ENCODE peak calls at places on chromosome 6, in four cellular contexts. S is non-pigmented ciliary epithelial cell, W is mammary epithelial cell, U is Peyer's patch. O is an unnamed sample.

GRCh38 chr6:102114402-102114801 is 720.9 kb downstream of the GRIK2 start:
- DNase-seq in S (no peak), W (peak; percentile 3), U (no peak), O (peak; percentile 19)

GRCh38 chr6:151765444-151765886 is 42.0 kb upstream of the ESR1 start:
- DNase-seq in S (peak; percentile 82), W (peak; percentile 83), U (peak; percentile 25), O (peak; percentile 75)

GRCh38 chr6:32609731-32610640 is 20.3 kb upstream of the HLA-DRB1 start:
- DNase-seq in S (peak; percentile 79), W (peak; percentile 96), U (peak; percentile 71), O (peak; percentile 96)

GRCh38 chr6:145813285-145814034 is 1.1 kb downstream of the FBXO30 start:
- DNase-seq in S (no peak), W (peak; percentile 68), U (no peak), O (peak; percentile 35)

GRCh38 chr6:125231133-125231532 is 70.6 kb downstream of the HDDC2 start:
- DNase-seq in S (no peak), W (no peak), U (no peak), O (no peak)

GRCh38 chr6:167530960-167531359 is 206.1 kb downstream of the TTLL2 start:
- DNase-seq in S (no peak), W (no peak), U (no peak), O (no peak)

GRCh38 chr6:40688214-40688761 is 101.1 kb upstream of the LRFN2 start:
- DNase-seq in S (no peak), W (no peak), U (no peak), O (no peak)

GRCh38 chr6:168778201-168778600 is 337.2 kb downstream of the SMOC2 start:
- DNase-seq in S (no peak), W (no peak), U (no peak), O (no peak)

GRCh38 chr6:124968401-124968800 is 6.2 kb downstream of the RNF217 start:
- DNase-seq in S (no peak), W (no peak), U (no peak), O (no peak)

GRCh38 chr6:156995502-156995901 is 218.3 kb downstream of the ARID1B start:
- DNase-seq in S (no peak), W (no peak), U (no peak), O (no peak)

GRCh38 chr6:109260701-109261100 is 121.6 kb downstream of the CD164 start:
- DNase-seq in S (no peak), W (no peak), U (no peak), O (no peak)

GRCh38 chr6:63578757-63579156 is 6.5 kb downstream of the LOC128125822 start:
- DNase-seq in S (no peak), W (no peak), U (no peak), O (no peak)

GRCh38 chr6:164531745-164532144 is 777.7 kb downstream of the C6orf118 start:
- DNase-seq in S (no peak), W (no peak), U (no peak), O (no peak)

GRCh38 chr6:16273266-16273665 is 34.9 kb downstream of the GMPR start:
- DNase-seq in S (no peak), W (no peak), U (no peak), O (no peak)

GRCh38 chr6:118725944-118726343 is 74.6 kb upstream of the CEP85L start:
- DNase-seq in S (no peak), W (no peak), U (no peak), O (no peak)

GRCh38 chr6:25303234-25303633 is 24.1 kb downstream of the CARMIL1 start:
- DNase-seq in S (no peak), W (no peak), U (no peak), O (no peak)

GRCh38 chr6:110859335-110859792 is 15.2 kb upstream of the AMD1 start:
- DNase-seq in S (no peak), W (no peak), U (no peak), O (no peak)

GRCh38 chr6:149414009-149414408 is 13.9 kb downstream of the SUMO4 start:
- DNase-seq in S (no peak), W (no peak), U (no peak), O (no peak)

GRCh38 chr6:11938285-11938890 is 73.7 kb upstream of the HIVEP1 start:
- DNase-seq in S (no peak), W (no peak), U (no peak), O (no peak)

GRCh38 chr6:40627316-40627715 is 40.2 kb upstream of the LRFN2 start:
- DNase-seq in S (no peak), W (peak; percentile 43), U (no peak), O (no peak)

GRCh38 chr6:131062245-131063027 is 609 bp downstream of the EPB41L2 start:
- DNase-seq in S (no peak), W (no peak), U (no peak), O (peak; percentile 9)

GRCh38 chr6:170177383-170178265 is 113.3 kb downstream of the DLL1 start:
- DNase-seq in S (no peak), W (no peak), U (no peak), O (no peak)